ENCODE peak calls at places on chromosomes 6 and 20, in nine cellular contexts. One of them, this sample, is unnamed. For H3K36me3, the result is how much of the 10 kb centered on the place peaks cover.

GRCh38 chr20:62603021-62603906 is 39.0 kb upstream of the SLCO4A1 start:
- DNase-seq in transverse colon: peak
- DNase-seq in uterus: peak
- DNase-seq in colonic mucosa: peak
- DNase-seq in lung: peak
- DNase-seq in heart left ventricle: peak
- DNase-seq in HCT116: no peak
- DNase-seq in GM23338: no peak
- DNase-seq in fibroblast of lung: peak
- DNase-seq in this sample: peak

GRCh38 chr20:52031206-52031573 is 160.4 kb downstream of the ZFP64 start:
- DNase-seq in colonic mucosa: no peak
- DNase-seq in GM23338: no peak
- DNase-seq in transverse colon: no peak
- DNase-seq in HCT116: no peak
- DNase-seq in fibroblast of lung: peak
- DNase-seq in lung: no peak
- DNase-seq in heart left ventricle: no peak
- DNase-seq in uterus: no peak
- DNase-seq in this sample: no peak

GRCh38 chr6:127148511-127148910 is 30.0 kb downstream of the RSPO3 start:
- DNase-seq in lung: no peak
- DNase-seq in fibroblast of lung: peak
- DNase-seq in HCT116: no peak
- DNase-seq in colonic mucosa: no peak
- DNase-seq in heart left ventricle: peak
- DNase-seq in GM23338: no peak
- DNase-seq in uterus: no peak
- DNase-seq in transverse colon: no peak
- DNase-seq in this sample: no peak

GRCh38 chr6:83057705-83058321 is 7.8 kb downstream of the UBE3D start:
- DNase-seq in HCT116: peak
- DNase-seq in lung: no peak
- DNase-seq in colonic mucosa: peak
- DNase-seq in GM23338: peak
- DNase-seq in heart left ventricle: peak
- DNase-seq in fibroblast of lung: peak
- DNase-seq in transverse colon: peak
- DNase-seq in uterus: no peak
- DNase-seq in this sample: peak

GRCh38 chr6:151659212-151659611 is 148.3 kb upstream of the ESR1 start:
- DNase-seq in heart left ventricle: no peak
- DNase-seq in transverse colon: no peak
- DNase-seq in fibroblast of lung: no peak
- DNase-seq in HCT116: no peak
- DNase-seq in lung: no peak
- DNase-seq in colonic mucosa: no peak
- DNase-seq in uterus: no peak
- DNase-seq in GM23338: no peak
- DNase-seq in this sample: no peak

GRCh38 chr6:56259682-56260081 is 12.3 kb upstream of the COL21A1 start:
- DNase-seq in HCT116: no peak
- DNase-seq in transverse colon: no peak
- DNase-seq in colonic mucosa: no peak
- DNase-seq in uterus: no peak
- DNase-seq in lung: no peak
- DNase-seq in heart left ventricle: no peak
- DNase-seq in GM23338: no peak
- DNase-seq in fibroblast of lung: peak
- DNase-seq in this sample: no peak

GRCh38 chr6:68638225-68638900 is 3.3 kb downstream of the ADGRB3 start:
- DNase-seq in heart left ventricle: peak
- DNase-seq in lung: no peak
- DNase-seq in HCT116: no peak
- DNase-seq in colonic mucosa: no peak
- DNase-seq in fibroblast of lung: peak
- DNase-seq in uterus: peak
- DNase-seq in GM23338: peak
- DNase-seq in transverse colon: peak
- DNase-seq in this sample: peak

GRCh38 chr20:47141941-47142781 is 214.3 kb downstream of the ZMYND8 start:
- DNase-seq in HCT116: no peak
- DNase-seq in colonic mucosa: no peak
- DNase-seq in uterus: no peak
- DNase-seq in fibroblast of lung: no peak
- DNase-seq in lung: no peak
- DNase-seq in GM23338: no peak
- DNase-seq in heart left ventricle: no peak
- DNase-seq in transverse colon: no peak
- DNase-seq in this sample: no peak

GRCh38 chr20:58446264-58446937 is 57.4 kb downstream of the VAPB start:
- DNase-seq in fibroblast of lung: no peak
- DNase-seq in heart left ventricle: no peak
- DNase-seq in uterus: no peak
- DNase-seq in transverse colon: no peak
- DNase-seq in HCT116: no peak
- DNase-seq in GM23338: no peak
- DNase-seq in colonic mucosa: no peak
- DNase-seq in lung: no peak
- DNase-seq in this sample: no peak
- H3K36me3 ChIP-seq in fibroblast of lung: under half
- H3K36me3 ChIP-seq in heart left ventricle: under half
- H3K36me3 ChIP-seq in uterus: under half
- H3K36me3 ChIP-seq in transverse colon: under half
- H3K36me3 ChIP-seq in HCT116: under half
- H3K36me3 ChIP-seq in GM23338: under half
- H3K36me3 ChIP-seq in colonic mucosa: under half
- H3K36me3 ChIP-seq in lung: under half
- H3K36me3 ChIP-seq in this sample: under half

GRCh38 chr6:35686441-35686840 is 2.3 kb downstream of the FKBP5 start:
- DNase-seq in GM23338: no peak
- DNase-seq in fibroblast of lung: no peak
- DNase-seq in lung: no peak
- DNase-seq in HCT116: no peak
- DNase-seq in heart left ventricle: no peak
- DNase-seq in uterus: no peak
- DNase-seq in transverse colon: no peak
- DNase-seq in colonic mucosa: no peak
- DNase-seq in this sample: no peak

GRCh38 chr6:35690484-35690883 is 1.8 kb upstream of the FKBP5 start:
- DNase-seq in transverse colon: no peak
- DNase-seq in fibroblast of lung: no peak
- DNase-seq in uterus: no peak
- DNase-seq in colonic mucosa: no peak
- DNase-seq in lung: no peak
- DNase-seq in heart left ventricle: no peak
- DNase-seq in GM23338: no peak
- DNase-seq in HCT116: no peak
- DNase-seq in this sample: no peak

GRCh38 chr6:35688605-35689322 is at the start of gene FKBP5:
- DNase-seq in heart left ventricle: peak
- DNase-seq in lung: peak
- DNase-seq in fibroblast of lung: peak
- DNase-seq in uterus: peak
- DNase-seq in transverse colon: peak
- DNase-seq in HCT116: peak
- DNase-seq in colonic mucosa: peak
- DNase-seq in GM23338: peak
- DNase-seq in this sample: peak

GRCh38 chr6:35686873-35687557 is 1.7 kb downstream of the FKBP5 start:
- DNase-seq in lung: no peak
- DNase-seq in fibroblast of lung: no peak
- DNase-seq in heart left ventricle: no peak
- DNase-seq in transverse colon: no peak
- DNase-seq in colonic mucosa: no peak
- DNase-seq in HCT116: no peak
- DNase-seq in GM23338: no peak
- DNase-seq in uterus: no peak
- DNase-seq in this sample: no peak

DNA sequence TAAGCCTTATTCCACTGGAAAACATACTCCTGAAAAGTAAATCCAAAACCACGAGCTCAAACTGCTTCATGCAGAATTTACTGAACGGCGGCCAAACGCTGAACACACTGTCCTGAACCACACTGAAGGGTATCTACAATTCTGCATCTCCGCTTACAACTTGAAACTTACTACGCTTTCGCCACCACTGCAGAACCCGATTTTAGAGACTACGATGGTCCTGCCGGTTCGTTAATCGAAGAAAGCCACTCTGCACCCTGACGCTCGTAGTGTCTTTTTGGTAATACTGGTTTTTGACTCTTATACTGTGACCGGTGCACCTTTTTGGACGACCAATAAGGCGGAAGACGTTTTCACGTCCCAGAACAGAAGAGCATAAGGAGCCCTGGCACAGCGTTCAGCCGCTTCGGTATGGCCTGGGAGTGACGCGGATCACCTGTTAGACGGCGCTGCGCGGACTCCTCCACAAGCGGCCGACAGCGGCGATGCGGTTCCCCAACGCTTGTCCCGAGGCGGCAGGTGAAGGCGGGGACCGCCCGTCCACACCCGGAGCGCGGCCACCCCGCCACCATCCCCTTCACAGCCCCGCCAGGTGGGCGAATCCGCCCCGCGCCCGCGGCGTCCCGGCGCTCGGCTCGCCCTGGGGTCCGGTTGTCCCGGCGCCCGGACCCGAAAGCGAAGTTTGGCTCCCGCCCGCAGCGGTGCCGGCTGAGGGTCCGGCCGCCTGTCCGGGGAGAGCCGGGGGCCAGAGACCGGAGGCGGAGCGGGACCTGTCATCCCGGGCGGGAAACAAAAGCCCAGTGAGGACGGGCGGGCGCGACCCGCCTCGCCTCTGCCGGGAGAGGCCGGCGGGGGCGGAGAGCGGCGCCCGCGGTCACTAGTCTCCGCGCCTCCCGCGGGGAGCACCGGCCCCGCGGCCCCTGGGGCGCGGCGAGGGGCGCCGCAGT is 784 bp downstream of the FKBP5 start:
- DNase-seq in HCT116: peak
- DNase-seq in uterus: peak
- DNase-seq in lung: peak
- DNase-seq in heart left ventricle: peak
- DNase-seq in GM23338: peak
- DNase-seq in colonic mucosa: peak
- DNase-seq in fibroblast of lung: peak
- DNase-seq in transverse colon: peak
- DNase-seq in this sample: peak
- H3K27ac ChIP-seq in HCT116: peak
- H3K27ac ChIP-seq in uterus: peak
- H3K27ac ChIP-seq in lung: peak
- H3K27ac ChIP-seq in heart left ventricle: peak
- H3K27ac ChIP-seq in GM23338: no peak
- H3K27ac ChIP-seq in colonic mucosa: peak
- H3K27ac ChIP-seq in fibroblast of lung: peak
- H3K27ac ChIP-seq in transverse colon: peak
- H3K27ac ChIP-seq in this sample: peak

GRCh38 chr6:161127071-161127740 is 135.6 kb downstream of the MAP3K4 start:
- DNase-seq in fibroblast of lung: no peak
- DNase-seq in lung: no peak
- DNase-seq in GM23338: no peak
- DNase-seq in heart left ventricle: no peak
- DNase-seq in colonic mucosa: no peak
- DNase-seq in HCT116: no peak
- DNase-seq in uterus: no peak
- DNase-seq in transverse colon: no peak
- DNase-seq in this sample: no peak

GRCh38 chr6:161130606-161131005 is 139.0 kb downstream of the MAP3K4 start:
- DNase-seq in HCT116: no peak
- DNase-seq in heart left ventricle: no peak
- DNase-seq in lung: no peak
- DNase-seq in fibroblast of lung: no peak
- DNase-seq in transverse colon: no peak
- DNase-seq in GM23338: no peak
- DNase-seq in uterus: no peak
- DNase-seq in colonic mucosa: no peak
- DNase-seq in this sample: no peak

GRCh38 chr6:161131367-161131766 is 139.8 kb downstream of the MAP3K4 start:
- DNase-seq in GM23338: no peak
- DNase-seq in fibroblast of lung: no peak
- DNase-seq in HCT116: no peak
- DNase-seq in transverse colon: no peak
- DNase-seq in uterus: no peak
- DNase-seq in colonic mucosa: no peak
- DNase-seq in heart left ventricle: no peak
- DNase-seq in lung: no peak
- DNase-seq in this sample: no peak

GRCh38 chr6:161128230-161128629 is 136.7 kb downstream of the MAP3K4 start:
- DNase-seq in GM23338: no peak
- DNase-seq in lung: no peak
- DNase-seq in HCT116: no peak
- DNase-seq in colonic mucosa: no peak
- DNase-seq in fibroblast of lung: no peak
- DNase-seq in uterus: no peak
- DNase-seq in transverse colon: no peak
- DNase-seq in heart left ventricle: no peak
- DNase-seq in this sample: no peak

DNA sequence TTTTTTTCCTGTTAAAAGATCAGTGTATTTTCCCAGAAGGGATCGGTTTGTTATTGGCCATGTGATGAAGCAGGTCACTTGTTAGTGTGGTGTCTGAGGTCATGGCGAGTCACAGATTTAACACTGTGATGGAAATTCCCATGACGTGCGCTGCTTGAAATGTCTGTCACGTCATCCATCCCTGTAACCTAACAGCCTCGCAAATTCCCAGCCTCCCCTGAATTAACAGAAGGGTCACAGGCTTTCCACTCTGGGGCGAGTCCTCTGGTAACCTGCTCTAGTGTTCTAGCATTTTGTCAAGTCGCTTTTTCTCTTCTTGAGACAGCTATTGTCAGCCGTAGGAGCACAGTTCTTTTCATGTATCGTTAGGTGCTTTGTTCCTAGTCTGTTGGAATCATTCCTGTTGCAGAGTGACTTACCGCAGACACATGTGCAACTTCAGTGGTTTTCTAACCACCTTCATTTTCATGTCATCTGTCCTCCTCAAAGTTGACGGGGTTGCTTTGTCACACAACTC is 137.2 kb downstream of the MAP3K4 start:
- DNase-seq in fibroblast of lung: peak
- DNase-seq in uterus: no peak
- DNase-seq in colonic mucosa: no peak
- DNase-seq in HCT116: peak
- DNase-seq in GM23338: no peak
- DNase-seq in transverse colon: no peak
- DNase-seq in heart left ventricle: no peak
- DNase-seq in lung: no peak
- DNase-seq in this sample: no peak
- H3K36me3 ChIP-seq in fibroblast of lung: under half
- H3K36me3 ChIP-seq in uterus: under half
- H3K36me3 ChIP-seq in colonic mucosa: under half
- H3K36me3 ChIP-seq in HCT116: under half
- H3K36me3 ChIP-seq in GM23338: under half
- H3K36me3 ChIP-seq in transverse colon: under half
- H3K36me3 ChIP-seq in heart left ventricle: under half
- H3K36me3 ChIP-seq in lung: under half
- H3K36me3 ChIP-seq in this sample: under half

GRCh38 chr6:106614592-106615301 is 14.6 kb downstream of the RTN4IP1 start:
- DNase-seq in heart left ventricle: no peak
- DNase-seq in GM23338: peak
- DNase-seq in transverse colon: no peak
- DNase-seq in lung: no peak
- DNase-seq in fibroblast of lung: no peak
- DNase-seq in HCT116: no peak
- DNase-seq in uterus: no peak
- DNase-seq in colonic mucosa: no peak
- DNase-seq in this sample: no peak

GRCh38 chr6:106612956-106613516 is 16.3 kb downstream of the RTN4IP1 start:
- DNase-seq in fibroblast of lung: no peak
- DNase-seq in transverse colon: no peak
- DNase-seq in uterus: no peak
- DNase-seq in heart left ventricle: no peak
- DNase-seq in HCT116: no peak
- DNase-seq in GM23338: no peak
- DNase-seq in colonic mucosa: no peak
- DNase-seq in lung: no peak
- DNase-seq in this sample: no peak

GRCh38 chr6:106614131-106614530 is 15.2 kb downstream of the RTN4IP1 start:
- DNase-seq in uterus: no peak
- DNase-seq in fibroblast of lung: no peak
- DNase-seq in GM23338: no peak
- DNase-seq in transverse colon: no peak
- DNase-seq in lung: no peak
- DNase-seq in colonic mucosa: no peak
- DNase-seq in HCT116: no peak
- DNase-seq in heart left ventricle: no peak
- DNase-seq in this sample: no peak

GRCh38 chr6:106611030-106611429 is 18.3 kb downstream of the RTN4IP1 start:
- DNase-seq in fibroblast of lung: no peak
- DNase-seq in HCT116: no peak
- DNase-seq in heart left ventricle: no peak
- DNase-seq in lung: no peak
- DNase-seq in transverse colon: no peak
- DNase-seq in GM23338: no peak
- DNase-seq in uterus: no peak
- DNase-seq in colonic mucosa: no peak
- DNase-seq in this sample: no peak

DNA sequence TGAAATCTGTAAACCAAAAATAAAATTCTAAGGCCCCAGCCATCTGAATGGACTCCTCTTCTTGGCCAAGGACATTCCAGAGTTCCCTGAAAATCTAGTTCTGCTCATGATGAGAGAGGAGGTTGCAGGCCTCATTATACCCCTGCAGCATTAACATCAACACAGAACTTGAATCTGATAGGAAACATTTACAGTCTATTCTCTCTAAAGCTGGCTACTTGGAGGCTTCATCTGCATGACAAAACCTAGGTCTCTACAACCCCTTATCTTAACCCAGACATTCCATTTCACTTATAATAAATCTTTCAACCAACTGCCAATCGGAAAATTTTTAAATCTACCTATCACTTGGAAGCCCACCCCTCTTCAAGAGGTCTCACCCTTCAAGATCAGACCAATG is 15.7 kb downstream of the RTN4IP1 start:
- DNase-seq in transverse colon: no peak
- DNase-seq in lung: no peak
- DNase-seq in fibroblast of lung: no peak
- DNase-seq in uterus: no peak
- DNase-seq in HCT116: no peak
- DNase-seq in colonic mucosa: no peak
- DNase-seq in heart left ventricle: no peak
- DNase-seq in GM23338: peak
- DNase-seq in this sample: no peak
- H3K27ac ChIP-seq in transverse colon: no peak
- H3K27ac ChIP-seq in lung: no peak
- H3K27ac ChIP-seq in fibroblast of lung: no peak
- H3K27ac ChIP-seq in uterus: no peak
- H3K27ac ChIP-seq in HCT116: no peak
- H3K27ac ChIP-seq in colonic mucosa: no peak
- H3K27ac ChIP-seq in heart left ventricle: no peak
- H3K27ac ChIP-seq in GM23338: peak
- H3K27ac ChIP-seq in this sample: no peak

This sample was measured in testis.